ENCODE peak calls at places on chromosome 1, in four cellular contexts. H is IMR-90, E is A549, Z is SK-N-SH. V is an unnamed sample.

GRCh38 chr1:34618381-34618780 is 136.5 kb upstream of the GJB5 start:
- DNase-seq in H (no peak), E (no peak), Z (no peak), V (no peak)

GRCh38 chr1:2300851-2301606 is 72.9 kb downstream of the SKI start:
- DNase-seq in H (peak), E (no peak), Z (no peak), V (no peak)

GRCh38 chr1:114093624-114094302 is 59.9 kb downstream of the SYT6 start:
- DNase-seq in H (peak), E (no peak), Z (no peak), V (no peak)

GRCh38 chr1:245173446-245174178 is 18.8 kb downstream of the KIF26B start:
- DNase-seq in H (no peak), E (no peak), Z (no peak), V (no peak)

GRCh38 chr1:19859876-19860275 is 22.3 kb upstream of the OTUD3 start:
- DNase-seq in H (no peak), E (no peak), Z (no peak), V (no peak)

GRCh38 chr1:28172690-28173150 is 3.8 kb downstream of the PTAFR start:
- DNase-seq in H (no peak), E (no peak), Z (peak), V (peak)

GRCh38 chr1:16617778-16618580 is 4.6 kb upstream of the NBPF1 start:
- DNase-seq in H (no peak), E (no peak), Z (peak), V (peak)

GRCh38 chr1:155884028-155884950 is 24.9 kb downstream of the SYT11 start:
- DNase-seq in H (peak), E (no peak), Z (no peak), V (peak)

GRCh38 chr1:21414002-21414401 is 25.9 kb upstream of the NBPF3 start:
- DNase-seq in H (no peak), E (no peak), Z (no peak), V (no peak)

GRCh38 chr1:108591471-108591870 is 31.6 kb downstream of the EEIG2 start:
- DNase-seq in H (no peak), E (no peak), Z (no peak), V (no peak)
- TF ChIP-seq RCOR1 in H (no peak), E (no peak), Z (no peak), V (no peak)

GRCh38 chr1:43566382-43567035 is 35.8 kb downstream of the PTPRF start:
- DNase-seq in H (no peak), E (no peak), Z (no peak), V (no peak)
- TF ChIP-seq RCOR1 in H (no peak), E (no peak), Z (no peak), V (no peak)

GRCh38 chr1:109256085-109256484 is 6.7 kb downstream of the CELSR2 start:
- DNase-seq in H (no peak), E (no peak), Z (no peak), V (no peak)
- TF ChIP-seq RCOR1 in H (no peak), E (no peak), Z (no peak), V (no peak)

DNA sequence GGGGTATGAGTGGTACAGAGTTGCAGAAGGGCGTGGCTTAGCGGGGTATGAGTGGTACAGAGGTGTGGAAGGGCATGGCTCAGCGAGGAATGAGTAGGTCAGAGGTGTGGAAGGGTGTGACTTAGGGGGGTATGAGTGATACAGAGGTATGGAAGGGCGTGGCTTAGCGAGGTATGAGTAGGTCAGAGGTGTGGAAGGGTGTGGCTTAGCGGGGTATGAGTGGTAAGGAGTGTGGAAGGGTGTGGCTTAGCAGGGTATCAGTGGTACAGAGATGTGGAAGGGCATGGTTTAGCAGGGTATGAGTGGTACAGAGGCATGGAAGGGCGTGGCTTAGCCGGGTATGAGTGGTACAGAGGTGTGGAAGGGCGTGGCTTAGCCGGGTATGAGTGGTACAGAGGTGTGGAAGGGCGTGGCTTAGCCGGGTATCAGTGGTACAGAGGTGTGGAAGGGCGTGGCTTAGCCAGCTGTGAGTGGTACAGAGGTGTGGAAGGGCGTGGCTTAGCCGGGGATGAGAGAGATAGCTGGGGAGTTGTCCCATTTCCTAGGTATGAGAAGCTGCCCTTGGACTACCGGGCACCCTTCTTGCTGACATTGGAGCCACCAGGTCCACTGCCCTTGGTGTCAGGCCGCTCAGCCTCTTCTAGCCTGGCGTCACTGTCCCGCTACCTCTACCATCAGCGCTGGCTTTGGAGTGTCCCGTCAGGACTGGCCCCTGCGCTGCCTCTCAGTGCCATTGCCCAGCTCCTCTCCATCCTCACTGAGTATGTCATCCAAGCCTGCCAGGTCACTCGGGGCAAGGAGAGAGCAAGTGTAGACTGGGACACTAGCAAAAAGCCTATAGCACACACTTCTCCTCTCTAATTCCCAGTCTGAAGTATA is 29.8 kb downstream of the HYI start:
- DNase-seq in H (no peak), E (no peak), Z (no peak), V (no peak)
- TF ChIP-seq RCOR1 in H (no peak), E (no peak), Z (no peak), V (no peak)

GRCh38 chr1:51581286-51581685 is 35.6 kb upstream of the OSBPL9 start:
- DNase-seq in H (no peak), E (no peak), Z (no peak), V (no peak)

GRCh38 chr1:51578383-51579109 is 38.3 kb upstream of the OSBPL9 start:
- DNase-seq in H (no peak), E (no peak), Z (no peak), V (no peak)

GRCh38 chr1:51584021-51584420 is 32.9 kb upstream of the OSBPL9 start:
- DNase-seq in H (no peak), E (no peak), Z (no peak), V (no peak)

DNA sequence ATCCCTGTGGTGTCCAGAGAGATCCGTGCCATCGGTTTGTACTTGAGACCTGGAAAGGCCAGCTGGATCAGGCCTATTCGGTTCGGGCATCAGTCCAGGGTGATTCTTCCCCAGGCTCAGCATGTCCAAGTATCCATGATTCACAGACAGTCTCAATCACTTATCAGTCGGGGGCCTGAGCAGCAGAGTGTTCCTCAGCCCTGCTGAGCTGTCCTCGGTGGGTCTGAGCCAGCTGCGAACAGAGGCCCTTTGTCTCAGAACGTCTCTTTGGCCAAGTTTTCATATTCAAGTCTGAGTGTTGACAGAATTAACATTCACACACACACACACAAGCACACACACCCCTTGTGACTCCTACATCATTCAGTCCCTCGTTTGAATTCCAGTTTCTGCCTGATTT is 33.4 kb upstream of the OSBPL9 start:
- DNase-seq in H (peak), E (no peak), Z (no peak), V (no peak)
- TF ChIP-seq RCOR1 in H (no peak), E (no peak), Z (no peak), V (no peak)

GRCh38 chr1:87215592-87215991 is 113.1 kb upstream of the LMO4 start:
- DNase-seq in H (no peak), E (no peak), Z (no peak), V (no peak)

GRCh38 chr1:87213126-87213496 is 115.6 kb upstream of the LMO4 start:
- DNase-seq in H (no peak), E (no peak), Z (no peak), V (no peak)

GRCh38 chr1:87208936-87209335 is 119.7 kb upstream of the LMO4 start:
- DNase-seq in H (no peak), E (no peak), Z (no peak), V (no peak)

GRCh38 chr1:87210151-87210550 is 118.5 kb upstream of the LMO4 start:
- DNase-seq in H (peak), E (no peak), Z (no peak), V (no peak)

GRCh38 chr1:87212431-87213125 is 116.1 kb upstream of the LMO4 start:
- DNase-seq in H (no peak), E (no peak), Z (peak), V (no peak)
- TF ChIP-seq RCOR1 in H (no peak), E (no peak), Z (no peak), V (no peak)

DNA sequence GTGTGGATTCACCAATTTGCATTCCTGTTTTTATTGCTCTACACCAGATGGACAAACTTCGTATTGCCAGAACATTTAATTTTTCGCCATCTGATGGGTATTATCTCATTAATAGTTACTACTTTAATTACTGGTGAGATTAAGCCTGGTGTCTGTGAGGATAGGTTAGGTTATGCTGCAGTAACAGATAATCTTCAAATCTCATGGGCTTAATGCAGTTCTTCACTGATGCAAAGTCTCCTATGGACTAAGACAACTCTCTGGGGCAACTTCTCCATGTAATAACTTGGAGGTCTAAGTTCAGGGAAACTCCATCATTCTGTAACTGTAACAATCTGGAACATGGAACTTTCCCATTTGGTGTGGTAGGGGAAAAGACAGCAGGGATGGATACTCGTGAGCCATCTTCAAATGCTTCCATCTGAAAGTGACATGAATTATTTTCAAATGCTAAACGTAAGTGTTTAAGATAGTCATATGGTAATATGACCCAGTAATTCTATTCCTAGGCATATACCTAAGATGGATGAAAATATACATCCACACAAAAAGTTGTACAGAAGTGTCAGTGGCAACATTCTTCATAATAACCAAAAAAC is 111.6 kb downstream of the LEPR start:
- DNase-seq in H (no peak), E (no peak), Z (no peak), V (no peak)
- TF ChIP-seq RCOR1 in H (no peak), E (no peak), Z (no peak), V (no peak)

GRCh38 chr1:27109103-27109822 is 45.7 kb downstream of the SLC9A1 start:
- DNase-seq in H (no peak), E (peak), Z (no peak), V (peak)
- TF ChIP-seq RCOR1 in H (no peak), E (no peak), Z (no peak), V (peak)

DNA sequence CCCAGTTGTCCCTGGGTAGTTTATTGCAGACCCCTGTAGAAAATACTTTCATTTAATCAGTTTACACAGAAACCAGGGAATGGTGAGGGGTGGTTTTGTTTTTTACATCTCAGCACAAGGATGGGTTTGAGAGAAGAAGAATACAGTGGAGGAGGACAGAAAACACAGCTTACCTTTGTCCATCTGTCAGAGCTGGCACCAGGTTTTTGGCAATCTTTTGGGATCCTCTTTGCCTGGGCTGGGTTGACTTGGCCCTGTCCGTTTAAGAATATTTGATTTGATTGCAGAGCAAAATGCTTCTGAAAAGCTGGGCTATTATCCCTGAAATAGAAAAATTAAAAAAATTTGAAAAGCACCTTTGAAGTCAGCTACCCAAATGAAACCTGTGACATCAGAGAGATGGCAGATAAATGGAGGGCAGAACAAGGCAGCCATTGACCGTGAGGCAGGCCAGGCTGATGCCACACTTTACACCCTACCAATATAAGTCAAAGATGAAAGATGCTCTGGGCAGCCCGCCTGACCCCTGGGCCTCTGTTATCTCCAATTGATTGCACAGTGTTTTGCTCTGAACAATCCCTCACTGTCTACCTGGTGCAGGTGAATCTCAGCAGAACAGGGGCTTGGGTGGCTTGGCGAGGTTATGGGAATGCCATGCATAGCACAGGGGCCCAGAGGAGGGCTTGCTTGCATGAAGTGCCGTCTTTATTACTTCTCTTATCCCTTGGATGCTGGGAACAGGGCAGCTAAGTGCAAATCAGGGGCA is 218.8 kb downstream of the LMX1A start:
- DNase-seq in H (no peak), E (no peak), Z (no peak), V (no peak)
- TF ChIP-seq RCOR1 in H (no peak), E (no peak), Z (no peak), V (no peak)